ENCODE peak calls at places on chromosome 1, in five cellular contexts. A is cardiac muscle cell, Z is GM10248, I is lower lobe of right lung, O is uterus. C is an unnamed sample.

GRCh38 chr1:246324711-246325110 is 182.4 kb downstream of the SMYD3 start:
- DNase-seq in I (no peak), A (no peak), Z (no peak), O (no peak), C (no peak)

GRCh38 chr1:202205523-202206190 is 12.1 kb downstream of the LGR6 start:
- DNase-seq in I (no peak), Z (no peak), O (no peak), A (no peak), C (no peak)

GRCh38 chr1:110308247-110308646 is 30.9 kb upstream of the RBM15 start:
- DNase-seq in Z (no peak), I (no peak), O (no peak), A (no peak), C (no peak)

GRCh38 chr1:24708938-24709337 is 36.3 kb upstream of the CLIC4 start:
- DNase-seq in A (no peak), I (no peak), Z (no peak), O (no peak), C (no peak)

GRCh38 chr1:34904236-34905097 is 25.0 kb downstream of the DLGAP3 start:
- DNase-seq in I (no peak), O (no peak), A (no peak), Z (no peak), C (no peak)

GRCh38 chr1:2224621-2225020 is 3.5 kb upstream of the SKI start:
- DNase-seq in I (peak), O (no peak), Z (no peak), A (no peak), C (no peak)

GRCh38 chr1:15341634-15342375 is 67.9 kb upstream of the EFHD2 start:
- DNase-seq in Z (no peak), I (no peak), A (no peak), O (no peak), C (no peak)

GRCh38 chr1:112713466-112714312 is 1.4 kb downstream of the PPM1J start:
- DNase-seq in A (no peak), O (peak), I (no peak), Z (peak), C (no peak)

GRCh38 chr1:153790282-153790995 is 15.2 kb downstream of the SLC27A3 start:
- DNase-seq in Z (no peak), O (peak), A (peak), I (peak), C (no peak)

GRCh38 chr1:15249032-15249601 is 2.1 kb downstream of the FHAD1 start:
- DNase-seq in O (no peak), Z (no peak), I (no peak), A (no peak), C (no peak)

GRCh38 chr1:1347663-1348419 is 1.4 kb downstream of the DVL1 start:
- DNase-seq in A (peak), O (no peak), I (no peak), Z (no peak), C (no peak)

GRCh38 chr1:50174101-50174500 is 65.4 kb downstream of the ELAVL4 start:
- DNase-seq in O (no peak), Z (no peak), A (no peak), I (no peak), C (no peak)

GRCh38 chr1:5551274-5551966 is 440.8 kb downstream of the NPHP4 start:
- DNase-seq in A (no peak), Z (no peak), I (no peak), O (no peak), C (no peak)

GRCh38 chr1:24391882-24392603 is 21.5 kb downstream of the STPG1 start:
- DNase-seq in I (peak), A (peak), O (peak), Z (peak), C (no peak)

GRCh38 chr1:57072775-57073174 is 107.0 kb upstream of the C8B start:
- DNase-seq in A (no peak), O (no peak), I (no peak), Z (no peak), C (no peak)

GRCh38 chr1:22289251-22289995 is 146.5 kb upstream of the WNT4 start:
- DNase-seq in O (no peak), Z (no peak), I (no peak), A (no peak), C (no peak)

GRCh38 chr1:228165372-228166169 is at the start of gene IBA57:
- DNase-seq in O (peak), I (peak), A (peak), Z (peak), C (peak)

GRCh38 chr1:156062189-156062588 is 1.2 kb downstream of the RAB25 start:
- DNase-seq in A (no peak), I (no peak), Z (no peak), O (no peak), C (no peak)

GRCh38 chr1:61640531-61641125 is 84.3 kb downstream of the TM2D1 start:
- DNase-seq in A (no peak), O (peak), Z (no peak), I (no peak), C (no peak)

GRCh38 chr1:169484683-169485426 is 889 bp downstream of the SLC19A2 start:
- DNase-seq in A (peak), O (peak), Z (peak), I (peak), C (no peak)

GRCh38 chr1:18322353-18323032 is 158.2 kb upstream of the KLHDC7A start:
- DNase-seq in O (no peak), A (peak), Z (no peak), I (no peak), C (no peak)
- TF ChIP-seq CTCF in O (no peak), A (no peak), Z (no peak), I (no peak), C (no peak)

DNA sequence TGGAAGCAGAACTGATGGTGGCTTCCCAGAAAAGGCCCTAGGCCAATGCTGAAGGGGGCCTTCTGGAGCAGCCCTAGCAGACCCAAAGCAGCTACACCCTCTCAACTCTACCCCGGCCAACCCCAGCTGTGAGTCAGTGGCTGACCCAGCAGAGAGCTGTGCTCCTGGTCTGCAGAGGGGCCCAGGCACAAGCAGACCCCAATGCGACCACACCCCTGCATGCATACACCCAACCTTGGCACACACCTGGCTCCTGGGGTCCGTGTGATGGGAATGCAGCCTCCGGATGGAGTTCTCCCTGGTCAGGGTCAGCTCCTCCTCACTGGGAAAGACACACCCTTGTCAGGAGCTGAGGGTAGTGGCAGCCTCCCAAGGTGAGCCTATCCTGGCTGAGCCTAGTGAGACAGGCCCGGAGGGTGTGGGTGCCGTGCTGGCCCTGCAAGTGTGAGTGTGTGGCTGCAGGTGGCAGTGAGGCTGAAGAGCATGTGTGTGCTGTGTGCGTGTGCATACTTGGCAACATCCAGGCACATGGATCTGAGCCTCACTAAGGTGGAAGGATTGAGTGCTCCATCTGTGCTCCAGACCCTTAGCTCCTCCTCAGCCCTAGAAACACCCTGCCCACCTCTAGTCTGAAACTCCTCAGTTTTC is 3.9 kb upstream of the ARHGAP30 start:
- DNase-seq in Z (no peak), I (no peak), A (no peak), O (no peak), C (no peak)
- TF ChIP-seq CTCF in Z (no peak), I (no peak), A (no peak), O (no peak), C (no peak)

GRCh38 chr1:247491328-247491727 is 33.4 kb upstream of the OR2B11 start:
- DNase-seq in O (no peak), I (no peak), Z (no peak), A (no peak), C (no peak)

GRCh38 chr1:247482747-247483146 is 24.8 kb upstream of the OR2B11 start:
- DNase-seq in A (no peak), O (no peak), Z (no peak), I (no peak), C (no peak)

DNA sequence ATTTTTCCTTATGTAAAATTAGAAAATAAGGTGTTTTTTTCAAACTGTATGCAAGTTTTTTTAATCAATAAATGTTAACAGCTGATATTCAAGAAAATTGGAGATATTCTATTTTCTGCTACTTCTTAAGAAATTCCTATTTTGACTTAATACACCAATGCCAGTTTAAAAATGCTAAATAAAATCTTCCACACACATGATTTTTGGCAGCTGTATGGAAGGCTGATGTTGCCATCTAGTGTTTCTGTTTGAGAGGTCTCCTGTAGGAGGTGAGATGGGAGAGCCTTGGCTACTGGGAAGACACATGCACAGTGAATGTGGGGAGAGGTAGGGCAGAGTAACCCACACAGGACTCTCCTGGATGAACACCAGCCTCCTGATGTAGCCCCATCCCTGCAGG is 29.2 kb upstream of the OR2B11 start:
- DNase-seq in O (no peak), Z (peak), I (no peak), A (peak), C (no peak)
- TF ChIP-seq CTCF in O (peak), Z (peak), I (peak), A (peak), C (no peak)

DNA sequence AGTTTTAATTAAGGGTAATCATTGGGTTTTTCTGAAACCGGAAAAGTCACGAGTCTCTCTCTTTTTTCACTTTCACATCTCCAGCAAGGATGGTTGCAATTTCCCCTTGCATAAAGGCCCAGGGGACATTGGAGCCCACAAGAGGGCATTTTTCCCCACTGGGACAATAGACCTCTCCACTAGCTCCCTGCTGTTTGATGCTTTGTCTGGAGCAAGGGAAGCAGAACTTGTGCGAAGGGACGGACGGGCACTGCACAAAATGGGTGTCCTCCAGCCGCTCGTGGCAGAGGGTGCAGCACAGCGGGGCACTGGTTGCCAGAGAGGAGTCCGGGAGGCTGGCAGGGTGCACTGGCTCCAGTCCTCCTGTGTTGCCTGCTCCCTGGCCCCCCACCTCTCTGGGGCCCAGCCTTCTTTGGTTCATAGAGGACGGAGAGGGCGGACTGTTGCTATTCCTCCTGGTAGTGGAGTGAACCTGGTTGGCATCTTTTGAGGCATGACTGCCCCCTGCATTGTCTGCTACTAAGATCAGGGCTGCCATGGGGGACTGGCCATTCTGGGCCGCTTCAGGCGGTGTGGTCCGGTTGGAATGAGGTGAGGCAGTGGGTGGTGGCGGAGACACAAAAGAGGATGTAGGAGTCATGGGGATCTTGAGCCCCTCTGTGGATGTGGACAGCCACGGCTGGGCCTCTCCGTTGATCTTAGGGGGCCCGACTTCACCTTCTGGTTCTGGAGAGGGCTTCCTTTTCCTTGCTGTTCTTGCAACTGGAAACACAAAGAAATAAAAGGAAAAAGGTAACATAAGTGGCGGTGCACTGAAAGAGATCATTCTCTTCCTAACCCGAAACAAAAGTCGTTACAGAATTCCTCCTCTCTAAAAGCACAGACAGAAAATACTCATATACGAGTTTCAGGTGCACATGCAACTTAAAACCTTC is 2.6 kb downstream of the IRF2BP2 start:
- DNase-seq in O (no peak), Z (no peak), I (peak), A (peak), C (no peak)
- TF ChIP-seq CTCF in O (no peak), Z (no peak), I (peak), A (peak), C (no peak)

DNA sequence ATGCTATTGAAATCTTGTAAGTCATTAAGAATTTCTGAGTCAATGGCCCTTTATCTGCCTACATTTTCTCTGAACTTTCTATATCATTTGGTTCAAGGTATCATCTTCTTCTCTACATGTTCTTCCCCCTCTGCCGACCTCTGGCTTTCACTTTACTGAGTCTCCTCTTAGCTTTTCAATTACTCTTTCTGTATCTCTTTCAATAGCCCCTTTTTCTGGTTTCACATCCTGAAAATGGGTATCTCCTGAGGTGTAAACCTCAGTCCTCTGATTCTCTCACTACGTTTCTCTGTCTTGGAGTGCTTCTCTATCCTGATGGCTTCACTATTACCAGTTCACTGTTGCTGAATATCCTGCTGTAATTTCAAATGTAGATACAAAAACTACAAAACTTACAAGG is 98.9 kb downstream of the LYST start:
- DNase-seq in I (no peak), O (no peak), A (no peak), Z (peak), C (no peak)
- TF ChIP-seq CTCF in I (no peak), O (no peak), A (no peak), Z (no peak), C (no peak)

GRCh38 chr1:43140583-43140982 is 31.5 kb downstream of the EBNA1BP2 start:
- DNase-seq in I (no peak), O (no peak), Z (no peak), A (no peak), C (no peak)

GRCh38 chr1:43140010-43140409 is 32.1 kb downstream of the EBNA1BP2 start:
- DNase-seq in A (no peak), O (no peak), Z (no peak), I (no peak), C (no peak)

GRCh38 chr1:43147625-43148319 is 24.3 kb downstream of the EBNA1BP2 start:
- DNase-seq in A (peak), I (peak), O (peak), Z (peak), C (peak)

GRCh38 chr1:43144228-43144627 is 27.9 kb downstream of the EBNA1BP2 start:
- DNase-seq in O (no peak), A (no peak), Z (no peak), I (no peak), C (no peak)

DNA sequence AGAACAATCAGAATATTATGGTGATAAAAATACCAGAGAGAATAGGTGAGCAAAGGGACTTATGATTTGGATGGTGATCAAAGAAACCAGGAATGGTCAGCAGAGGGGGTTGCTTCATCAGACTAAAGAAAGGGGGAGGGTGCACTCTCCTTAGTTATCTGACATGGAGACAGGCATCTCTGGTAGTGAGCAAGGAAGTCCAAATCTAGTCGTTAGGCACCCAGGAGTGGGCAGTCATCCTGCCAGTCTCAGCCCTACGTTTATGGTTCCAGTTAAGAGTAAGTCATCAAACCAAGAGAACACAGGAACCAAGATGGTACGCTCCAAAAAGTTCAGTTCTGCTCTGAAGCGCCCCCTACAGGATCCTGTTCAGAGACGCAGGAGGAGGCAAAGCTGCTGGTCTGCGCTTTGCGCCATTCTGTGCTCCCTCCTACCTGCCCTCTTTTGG is 28.6 kb downstream of the EBNA1BP2 start:
- DNase-seq in A (no peak), O (no peak), Z (no peak), I (no peak), C (no peak)
- TF ChIP-seq CTCF in A (peak), O (no peak), Z (peak), I (peak), C (no peak)

GRCh38 chr1:10691740-10692125 is 104.7 kb downstream of the CASZ1 start:
- DNase-seq in A (no peak), I (no peak), Z (no peak), O (no peak), C (no peak)

GRCh38 chr1:10692401-10693021 is 103.9 kb downstream of the CASZ1 start:
- DNase-seq in Z (peak), I (peak), O (no peak), A (peak), C (no peak)

GRCh38 chr1:10691075-10691739 is 105.2 kb downstream of the CASZ1 start:
- DNase-seq in O (no peak), Z (no peak), A (no peak), I (no peak), C (no peak)

GRCh38 chr1:10688409-10688786 is 108.0 kb downstream of the CASZ1 start:
- DNase-seq in O (no peak), Z (no peak), I (no peak), A (no peak), C (no peak)

GRCh38 chr1:10690484-10690883 is 106.0 kb downstream of the CASZ1 start:
- DNase-seq in Z (no peak), I (no peak), O (no peak), A (no peak), C (no peak)
- TF ChIP-seq CTCF in Z (peak), I (no peak), O (no peak), A (no peak), C (no peak)